ENCODE peak calls at places on chromosomes 5 and 9, in four cellular contexts. I is stimulated activated CD4-positive, alpha-beta T cell treated with anti-CD3 and anti-CD28 coated beads, Interleukin-2, amount 100 ng/mL, for 24 hours; H is NCI-H345; U is non-pigmented ciliary epithelial cell. E is an unnamed sample.

GRCh38 chr5:132063090-132063911 is 2.8 kb downstream of the IL3 start:
- DNase-seq in I (peak; percentile 90), H (peak; percentile 39), U (no peak), E (no peak)

GRCh38 chr5:177983763-177984564 is 12.1 kb downstream of the PROP1 start:
- DNase-seq in I (no peak), H (no peak), U (no peak), E (peak; percentile 75)

GRCh38 chr9:131668057-131668438 is 71.8 kb downstream of the RAPGEF1 start:
- DNase-seq in I (no peak), H (no peak), U (no peak), E (no peak)

GRCh38 chr5:56625577-56625976 is 189.8 kb upstream of the MAP3K1 start:
- DNase-seq in I (no peak), H (no peak), U (peak; percentile 96), E (no peak)

GRCh38 chr9:137703842-137704508 is 85.2 kb downstream of the EHMT1 start:
- DNase-seq in I (no peak), H (no peak), U (peak; percentile 9), E (no peak)

GRCh38 chr9:98958271-98958989 is 14.7 kb downstream of the COL15A1 start:
- DNase-seq in I (no peak), H (no peak), U (peak; percentile 55), E (no peak)

GRCh38 chr5:173498286-173498685 is 118.2 kb downstream of the BOD1 start:
- DNase-seq in I (no peak), H (no peak), U (no peak), E (no peak)

GRCh38 chr9:69885474-69885929 is 64.9 kb downstream of the CFAP95 start:
- DNase-seq in I (no peak), H (no peak), U (no peak), E (no peak)

GRCh38 chr9:90775657-90776056 is 26.0 kb upstream of the SYK start:
- DNase-seq in I (no peak), H (no peak), U (no peak), E (no peak)

GRCh38 chr9:107312651-107313050 is 29.6 kb downstream of the RAD23B start:
- DNase-seq in I (no peak), H (no peak), U (no peak), E (no peak)

GRCh38 chr5:159640376-159640775 is 275.9 kb upstream of the ADRA1B start:
- DNase-seq in I (no peak), H (no peak), U (no peak), E (no peak)

GRCh38 chr5:128199104-128199503 is 115.5 kb downstream of the SLC12A2 start:
- DNase-seq in I (no peak), H (no peak), U (no peak), E (no peak)

GRCh38 chr5:39080168-39080567 is 6.0 kb upstream of the RICTOR start:
- DNase-seq in I (no peak), H (no peak), U (no peak), E (no peak)

GRCh38 chr9:131467214-131467935 is 35.3 kb upstream of the POMT1 start:
- DNase-seq in I (no peak), H (no peak), U (no peak), E (no peak)

GRCh38 chr9:33628865-33629410 is 104.9 kb downstream of the ANKRD18B start:
- DNase-seq in I (peak; percentile 21), H (no peak), U (no peak), E (no peak)

GRCh38 chr5:38722918-38723317 is 122.9 kb upstream of the OSMR start:
- DNase-seq in I (no peak), H (no peak), U (no peak), E (no peak)